ENCODE peak calls at places on chromosome X, in four cellular contexts. One of them, this sample, is unnamed.
A peak's percentile ranks its signal among the peaks of the same experiment; 100 is the strongest.

GRCh38 chrX:106927700-106928099 is 7.5 kb downstream of the CLDN2 start:
- DNase-seq in neuronal stem cell: no peak
- DNase-seq in DND-41: no peak
- DNase-seq in K562: no peak
- DNase-seq in this sample: no peak

GRCh38 chrX:21955398-21956189 is 15.1 kb downstream of the SMS start:
- DNase-seq in neuronal stem cell: no peak
- DNase-seq in DND-41: no peak
- DNase-seq in K562: no peak
- DNase-seq in this sample: no peak

GRCh38 chrX:144253356-144253755 is 369.5 kb downstream of the UBE2NL start:
- DNase-seq in neuronal stem cell: no peak
- DNase-seq in DND-41: no peak
- DNase-seq in K562: no peak
- DNase-seq in this sample: no peak

GRCh38 chrX:23637187-23637586 is 30.1 kb upstream of the PRDX4 start:
- DNase-seq in neuronal stem cell: no peak
- DNase-seq in DND-41: no peak
- DNase-seq in K562: no peak
- DNase-seq in this sample: no peak

GRCh38 chrX:1486177-1486576 is 33.5 kb upstream of the ASMTL start:
- DNase-seq in neuronal stem cell: no peak
- DNase-seq in DND-41: peak; percentile 3
- DNase-seq in K562: no peak
- DNase-seq in this sample: no peak

GRCh38 chrX:56233682-56234081 is 1.5 kb downstream of the KLF8 start:
- DNase-seq in neuronal stem cell: no peak
- DNase-seq in DND-41: no peak
- DNase-seq in K562: peak; percentile 2
- DNase-seq in this sample: no peak

GRCh38 chrX:69280956-69281355 is 115.7 kb upstream of the PJA1 start:
- DNase-seq in neuronal stem cell: no peak
- DNase-seq in DND-41: no peak
- DNase-seq in K562: no peak
- DNase-seq in this sample: no peak

GRCh38 chrX:141652315-141652714 is 46.2 kb downstream of the SPANXD start:
- DNase-seq in neuronal stem cell: no peak
- DNase-seq in DND-41: no peak
- DNase-seq in K562: no peak
- DNase-seq in this sample: no peak

GRCh38 chrX:55907968-55908607 is 190.5 kb downstream of the RRAGB start:
- DNase-seq in neuronal stem cell: peak; percentile 37
- DNase-seq in DND-41: no peak
- DNase-seq in K562: peak; percentile 31
- DNase-seq in this sample: no peak

GRCh38 chrX:119661486-119661885 is 31.5 kb downstream of the SEPTIN6 start:
- DNase-seq in neuronal stem cell: no peak
- DNase-seq in DND-41: no peak
- DNase-seq in K562: no peak
- DNase-seq in this sample: no peak

GRCh38 chrX:40090050-40090804 is 7.5 kb downstream of the BCOR start:
- DNase-seq in neuronal stem cell: no peak
- DNase-seq in DND-41: no peak
- DNase-seq in K562: peak; percentile 83
- DNase-seq in this sample: peak; percentile 27

GRCh38 chrX:56762707-56763555 is 33.9 kb downstream of the NBDY start:
- DNase-seq in neuronal stem cell: no peak
- DNase-seq in DND-41: no peak
- DNase-seq in K562: no peak
- DNase-seq in this sample: no peak

GRCh38 chrX:44344194-44344593 is 722 bp upstream of the EFHC2 start:
- DNase-seq in neuronal stem cell: no peak
- DNase-seq in DND-41: no peak
- DNase-seq in K562: peak; percentile 76
- DNase-seq in this sample: no peak
- H3K9me3 ChIP-seq in neuronal stem cell: no peaks in the 10 kb centered on the region
- H3K9me3 ChIP-seq in DND-41: no peaks in the 10 kb centered on the region
- H3K9me3 ChIP-seq in K562: no peaks in the 10 kb centered on the region
- H3K9me3 ChIP-seq in this sample: no peaks in the 10 kb centered on the region

DNA sequence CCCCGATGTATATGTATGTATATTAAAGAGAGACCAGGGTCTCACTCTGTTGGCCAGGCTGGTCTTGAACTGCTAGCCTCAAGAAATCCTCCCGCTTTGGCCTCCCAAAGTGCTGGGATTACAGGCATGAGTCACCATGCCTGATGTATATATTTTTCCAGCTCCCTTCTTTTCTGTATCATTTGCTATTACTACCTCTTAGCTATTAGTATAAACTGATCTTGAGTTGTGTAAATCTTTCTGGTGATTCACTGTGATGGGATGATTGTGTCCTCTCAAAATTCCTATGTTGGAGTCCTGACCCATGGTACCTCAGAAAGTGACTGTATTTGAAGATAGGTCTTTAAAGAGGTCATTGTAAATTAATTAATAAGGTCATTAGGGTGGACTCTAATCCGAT is 53.1 kb downstream of the HPRT1 start:
- DNase-seq in neuronal stem cell: no peak
- DNase-seq in DND-41: no peak
- DNase-seq in K562: no peak
- DNase-seq in this sample: no peak
- H3K4me2 ChIP-seq in neuronal stem cell: no peak overlapping the region
- H3K4me2 ChIP-seq in DND-41: no peak overlapping the region
- H3K4me2 ChIP-seq in K562: no peak overlapping the region
- H3K4me2 ChIP-seq in this sample: no peak overlapping the region

DNA sequence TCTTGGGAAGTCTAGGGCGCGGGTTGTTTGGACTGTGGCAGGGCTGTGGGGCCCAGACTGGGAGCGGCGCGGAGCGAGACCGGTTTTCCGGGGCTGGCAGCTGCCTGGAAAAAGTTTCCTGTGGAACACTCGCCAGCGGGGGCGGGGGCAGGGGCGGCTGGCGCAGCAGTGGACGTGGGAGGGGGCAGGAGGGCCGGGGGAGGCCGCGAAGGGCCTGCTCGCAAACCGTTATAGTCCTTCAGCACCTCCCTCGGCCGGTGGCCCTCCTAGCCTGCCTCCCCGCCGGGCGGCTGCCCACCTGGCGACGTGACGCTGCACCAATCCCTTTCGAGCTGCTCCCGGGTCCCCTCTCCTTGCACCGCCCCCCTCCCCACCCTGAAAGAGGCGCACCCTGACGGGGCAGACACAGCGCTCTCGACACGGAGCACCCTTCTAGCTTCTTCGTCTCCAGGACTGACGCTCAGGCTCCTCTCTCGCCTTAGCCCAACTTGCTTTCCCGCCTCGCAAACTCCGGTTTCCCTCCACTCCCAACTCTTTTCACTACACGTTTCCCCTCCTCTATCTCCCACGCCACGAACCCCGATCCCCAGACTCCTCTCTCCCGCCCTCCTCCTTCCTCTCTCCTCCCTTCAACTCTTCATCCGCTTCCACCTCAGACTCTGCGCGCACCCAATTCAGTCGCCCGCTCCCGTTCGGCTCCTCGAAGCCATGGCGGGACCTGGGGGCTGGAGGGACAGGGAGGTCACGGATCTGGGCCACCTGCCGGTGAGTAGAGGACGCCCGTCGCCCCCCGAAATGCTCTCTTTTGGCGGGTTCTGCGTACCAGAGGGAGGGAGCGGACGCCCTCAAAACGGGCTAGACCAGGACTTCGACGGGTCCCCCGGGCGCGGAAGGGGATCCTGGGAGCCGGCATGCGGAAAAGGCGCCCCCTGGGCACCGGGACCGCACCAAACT is at the start of gene NRK:
- DNase-seq in neuronal stem cell: no peak
- DNase-seq in DND-41: no peak
- DNase-seq in K562: no peak
- DNase-seq in this sample: no peak
- H2AFZ ChIP-seq in neuronal stem cell: peak within 1 kb of the TSS; percentile 49
- H2AFZ ChIP-seq in DND-41: no peak within 1 kb of the TSS
- H2AFZ ChIP-seq in K562: no peak within 1 kb of the TSS
- H2AFZ ChIP-seq in this sample: no peak within 1 kb of the TSS

GRCh38 chrX:63050225-63050624 is 300.9 kb downstream of the SPIN4 start:
- DNase-seq in neuronal stem cell: no peak
- DNase-seq in DND-41: peak; percentile 25
- DNase-seq in K562: no peak
- DNase-seq in this sample: peak; percentile 0
- H3K9me3 ChIP-seq in neuronal stem cell: peaks cover 2% of the 10 kb centered on the region
- H3K9me3 ChIP-seq in DND-41: no peaks in the 10 kb centered on the region
- H3K9me3 ChIP-seq in K562: no peaks in the 10 kb centered on the region
- H3K9me3 ChIP-seq in this sample: no peaks in the 10 kb centered on the region

GRCh38 chrX:29947225-29947624 is 268.1 kb upstream of the MAGEB2 start:
- DNase-seq in neuronal stem cell: no peak
- DNase-seq in DND-41: no peak
- DNase-seq in K562: no peak
- DNase-seq in this sample: no peak

GRCh38 chrX:29948653-29949052 is 266.7 kb upstream of the MAGEB2 start:
- DNase-seq in neuronal stem cell: no peak
- DNase-seq in DND-41: no peak
- DNase-seq in K562: no peak
- DNase-seq in this sample: no peak

DNA sequence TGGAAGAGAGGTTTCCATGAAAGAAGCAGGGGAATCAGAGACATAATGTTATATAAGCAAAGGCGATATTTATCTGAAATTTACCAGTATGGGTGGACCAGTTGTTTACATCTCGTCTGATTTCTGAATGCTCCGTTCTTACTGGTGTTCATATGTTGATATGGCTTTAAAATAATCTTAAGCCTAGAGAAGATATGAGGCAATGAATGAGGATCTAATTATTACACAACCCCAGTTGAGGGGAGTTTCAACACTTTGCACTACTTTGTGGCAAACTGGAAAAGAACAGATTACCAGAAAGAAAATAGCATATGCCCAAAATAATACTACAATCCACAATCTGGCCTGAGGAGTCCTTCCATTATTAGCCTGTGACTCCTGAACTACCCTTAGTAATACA is 263.3 kb upstream of the MAGEB2 start:
- DNase-seq in neuronal stem cell: no peak
- DNase-seq in DND-41: no peak
- DNase-seq in K562: no peak
- DNase-seq in this sample: no peak
- H3K4me2 ChIP-seq in neuronal stem cell: no peak overlapping the region
- H3K4me2 ChIP-seq in DND-41: no peak overlapping the region
- H3K4me2 ChIP-seq in K562: no peak overlapping the region
- H3K4me2 ChIP-seq in this sample: no peak overlapping the region

DNA sequence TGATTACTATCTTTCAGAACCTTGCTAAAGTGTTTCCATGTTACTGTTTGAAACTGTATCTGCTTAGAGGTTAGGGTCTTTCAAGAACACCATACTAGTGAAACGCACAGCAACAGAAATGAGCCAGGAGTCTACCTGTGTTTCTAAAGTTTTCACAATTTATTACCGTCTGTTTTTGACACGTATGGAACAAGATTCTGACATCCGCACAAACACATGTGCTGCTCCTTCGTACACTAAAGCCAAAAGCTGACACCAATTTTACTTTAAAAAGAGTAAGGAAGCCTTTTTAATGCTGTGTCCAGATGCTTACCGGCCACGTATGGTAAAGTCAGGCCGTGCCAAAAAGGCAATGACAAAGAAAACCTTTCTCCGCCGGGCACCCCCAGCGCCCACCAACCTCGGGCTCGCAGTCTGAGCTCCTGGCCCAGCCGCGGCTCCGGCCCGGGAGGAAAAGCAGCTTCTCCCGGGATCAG is 532 bp downstream of the RPS4X start:
- DNase-seq in neuronal stem cell: no peak
- DNase-seq in DND-41: no peak
- DNase-seq in K562: no peak
- DNase-seq in this sample: no peak
- H2AFZ ChIP-seq in neuronal stem cell: peak overlapping the region; percentile 89
- H2AFZ ChIP-seq in DND-41: peak overlapping the region; percentile 71
- H2AFZ ChIP-seq in K562: peak overlapping the region; percentile 97
- H2AFZ ChIP-seq in this sample: no peak overlapping the region

This sample was measured in OCI-LY7.